ENCODE peak calls at places on chromosomes 12 and 14, in six cellular contexts. Z is GM12878, R is HepG2, G is H1, C is K562, S is GM12891. E is an unnamed sample.

GRCh38 chr12:113955109-113955970 is 10.8 kb downstream of the RBM19 start:
- DNase-seq in Z (no peak), R (peak), G (peak), C (peak), S (no peak), E (no peak)

GRCh38 chr12:94594443-94594825 is 55.9 kb downstream of the TMCC3 start:
- DNase-seq in Z (no peak), R (no peak), G (no peak), C (no peak), S (no peak), E (no peak)

GRCh38 chr12:102571889-102572288 is 91.5 kb upstream of the IGF1 start:
- DNase-seq in Z (no peak), R (no peak), G (no peak), C (no peak), S (no peak), E (no peak)

GRCh38 chr12:64611430-64612286 is 1.4 kb downstream of the RASSF3 start:
- DNase-seq in Z (no peak), R (no peak), G (no peak), C (no peak), S (no peak), E (no peak)

GRCh38 chr12:59193476-59194050 is 273.3 kb upstream of the LRIG3 start:
- DNase-seq in Z (no peak), R (no peak), G (no peak), C (no peak), S (no peak), E (no peak)

GRCh38 chr12:132761032-132761910 is at the start of gene ANKLE2:
- DNase-seq in Z (no peak), R (peak), G (no peak), C (peak), S (peak), E (peak)

GRCh38 chr14:53902307-53902706 is 54.3 kb downstream of the BMP4 start:
- DNase-seq in Z (no peak), R (no peak), G (no peak), C (no peak), S (no peak), E (no peak)

GRCh38 chr12:57149309-57149900 is 2.0 kb upstream of the LRP1-AS start:
- DNase-seq in Z (no peak), R (peak), G (no peak), C (no peak), S (no peak), E (no peak)

GRCh38 chr12:70190252-70191010 is 52.8 kb upstream of the CNOT2 start:
- DNase-seq in Z (no peak), R (no peak), G (no peak), C (no peak), S (no peak), E (no peak)

GRCh38 chr12:42802688-42803279 is 213.2 kb upstream of the PRICKLE1 start:
- DNase-seq in Z (no peak), R (no peak), G (no peak), C (no peak), S (no peak), E (no peak)

GRCh38 chr12:120670667-120671066 is 16.3 kb upstream of the MLEC start:
- DNase-seq in Z (peak), R (no peak), G (no peak), C (no peak), S (no peak), E (no peak)

GRCh38 chr12:66707002-66707697 is 28.3 kb upstream of the GRIP1 start:
- DNase-seq in Z (no peak), R (no peak), G (no peak), C (no peak), S (no peak), E (no peak)

GRCh38 chr12:121325922-121326396 is 26.3 kb downstream of the ANAPC5 start:
- DNase-seq in Z (no peak), R (no peak), G (no peak), C (no peak), S (no peak), E (no peak)

GRCh38 chr12:2323538-2324261 is 270.9 kb downstream of the CACNA1C start:
- DNase-seq in Z (no peak), R (no peak), G (no peak), C (no peak), S (no peak), E (no peak)

GRCh38 chr12:63042646-63043045 is 107.7 kb upstream of the PPM1H start:
- DNase-seq in Z (no peak), R (no peak), G (no peak), C (no peak), S (no peak), E (no peak)

GRCh38 chr14:71472281-71472960 is 459.8 kb upstream of the RGS6 start:
- DNase-seq in Z (no peak), R (no peak), G (no peak), C (no peak), S (peak), E (peak)

GRCh38 chr14:89845346-89845745 is 109.2 kb downstream of the EFCAB11 start:
- DNase-seq in Z (no peak), R (no peak), G (no peak), C (no peak), S (no peak), E (no peak)

GRCh38 chr12:119666226-119666808 is 1.6 kb upstream of the PRKAB1 start:
- DNase-seq in Z (no peak), R (no peak), G (no peak), C (no peak), S (no peak), E (no peak)

GRCh38 chr14:103512701-103513611 is 9.7 kb downstream of the CKB start:
- DNase-seq in Z (no peak), R (no peak), G (no peak), C (no peak), S (no peak), E (no peak)

GRCh38 chr14:96051642-96052540 is 12.7 kb downstream of the C14orf132 start:
- DNase-seq in Z (no peak), R (peak), G (peak), C (peak), S (no peak), E (no peak)

GRCh38 chr12:84508325-84508861 is 404.2 kb downstream of the SLC6A15 start:
- DNase-seq in Z (no peak), R (peak), G (no peak), C (no peak), S (no peak), E (no peak)

GRCh38 chr12:57213763-57214397 is 2.7 kb upstream of the NXPH4 start:
- DNase-seq in Z (no peak), R (no peak), G (no peak), C (no peak), S (no peak), E (no peak)

GRCh38 chr12:55728185-55728931 is 451 bp downstream of the CD63 start:
- DNase-seq in Z (no peak), R (no peak), G (no peak), C (peak), S (no peak), E (no peak)

GRCh38 chr14:59044707-59045106 is 143.8 kb upstream of the DAAM1 start:
- DNase-seq in Z (no peak), R (no peak), G (no peak), C (no peak), S (no peak), E (no peak)

GRCh38 chr12:104652910-104653309 is 196.2 kb downstream of the CHST11 start:
- DNase-seq in Z (no peak), R (no peak), G (no peak), C (no peak), S (no peak), E (no peak)

GRCh38 chr14:31405599-31406251 is 14.6 kb downstream of the HEATR5A start:
- DNase-seq in Z (no peak), R (no peak), G (no peak), C (no peak), S (no peak), E (no peak)

GRCh38 chr12:43294147-43294546 is 257.9 kb downstream of the ADAMTS20 start:
- DNase-seq in Z (no peak), R (no peak), G (no peak), C (no peak), S (no peak), E (no peak)

GRCh38 chr14:93980464-93981201 is 4.3 kb upstream of the ASB2 start:
- DNase-seq in Z (no peak), R (no peak), G (no peak), C (no peak), S (no peak), E (no peak)

GRCh38 chr14:55974046-55974582 is 144.1 kb upstream of the PELI2 start:
- DNase-seq in Z (no peak), R (no peak), G (no peak), C (no peak), S (no peak), E (no peak)

DNA sequence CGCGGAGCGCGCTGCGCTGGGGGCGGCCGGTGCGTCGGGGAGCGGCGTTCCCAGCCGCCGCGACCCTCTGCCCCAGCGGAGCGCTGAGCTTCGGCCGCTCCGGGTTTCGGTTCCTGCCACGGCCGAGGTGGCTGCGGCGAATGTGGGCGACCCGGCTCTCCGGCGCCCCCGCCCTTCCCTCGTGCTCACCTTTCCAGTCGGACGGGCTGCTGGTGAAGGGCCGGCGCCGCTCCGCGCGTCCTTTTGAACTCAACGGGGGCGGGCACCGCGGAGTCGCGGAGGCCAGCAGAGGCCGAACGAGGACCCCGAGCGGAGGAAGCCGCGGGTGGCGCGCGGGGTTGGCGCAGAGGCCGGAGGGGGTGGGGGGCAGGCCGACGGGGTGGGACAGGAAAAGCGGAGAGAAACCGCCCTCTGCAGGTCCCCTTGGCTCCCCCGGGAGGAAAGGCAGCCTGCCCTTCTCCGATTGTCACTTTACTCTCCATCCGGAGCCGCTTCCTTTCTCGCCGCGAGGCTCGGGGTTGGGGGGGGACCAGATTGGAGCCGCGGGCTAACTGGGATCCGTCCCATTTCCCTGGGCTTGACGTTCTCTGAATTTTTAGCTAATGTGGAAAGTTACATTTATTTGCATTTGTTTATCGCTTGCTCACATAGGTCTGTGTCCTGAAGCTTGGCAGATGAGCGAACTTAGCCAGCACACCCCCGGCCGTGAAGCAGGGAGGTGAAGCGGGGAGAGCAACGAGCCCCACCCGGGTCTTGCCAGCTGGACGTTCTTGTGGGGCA is at the start of gene SMAGP:
- DNase-seq in Z (no peak), R (peak), G (peak), C (peak), S (peak), E (peak)
- TF ChIP-seq POLR2A in Z (no peak), R (no peak), G (peak), C (peak), S (no peak), E (no peak)

DNA sequence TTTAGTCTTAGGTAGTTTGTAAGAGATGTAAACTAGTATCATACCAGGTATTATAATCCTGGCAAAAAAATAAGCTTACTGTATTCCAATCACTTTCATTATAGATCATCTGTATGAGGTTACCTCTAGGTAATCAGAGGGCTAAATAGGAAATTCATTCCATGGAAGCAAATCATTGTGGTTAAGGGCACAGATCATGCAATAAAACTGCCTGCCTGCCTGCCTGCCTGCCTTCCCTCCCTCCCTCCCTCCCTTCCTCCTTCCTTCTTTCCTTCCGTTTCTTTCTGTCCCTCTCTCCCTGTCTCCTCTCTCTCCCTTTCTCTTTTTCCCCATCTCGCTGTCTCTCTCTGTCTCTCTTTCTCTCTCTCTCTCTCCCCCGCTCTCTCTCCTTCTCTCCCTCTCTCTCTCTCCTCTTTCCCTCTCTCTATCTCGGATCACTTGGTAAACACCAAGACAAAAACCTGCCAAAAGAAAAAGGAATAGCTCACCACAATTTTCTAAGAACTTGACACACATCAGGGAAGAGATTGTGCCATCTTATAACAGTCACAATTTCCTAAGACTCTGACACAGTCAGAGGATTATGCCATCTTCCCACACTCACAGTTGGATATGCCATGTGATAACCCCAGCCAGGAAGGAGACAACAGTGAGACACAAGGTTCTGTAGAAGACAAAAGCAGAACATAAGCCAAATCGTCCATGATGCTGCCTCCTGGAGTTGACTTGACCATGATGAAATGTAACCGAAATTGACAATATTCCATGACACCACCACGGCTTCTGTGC is 3.0 kb upstream of the CLEC9A start:
- DNase-seq in Z (no peak), R (no peak), G (no peak), C (no peak), S (no peak), E (no peak)
- TF ChIP-seq TAF1 in Z (no peak), R (no peak), G (no peak), C (no peak), S (no peak), E (no peak)

DNA sequence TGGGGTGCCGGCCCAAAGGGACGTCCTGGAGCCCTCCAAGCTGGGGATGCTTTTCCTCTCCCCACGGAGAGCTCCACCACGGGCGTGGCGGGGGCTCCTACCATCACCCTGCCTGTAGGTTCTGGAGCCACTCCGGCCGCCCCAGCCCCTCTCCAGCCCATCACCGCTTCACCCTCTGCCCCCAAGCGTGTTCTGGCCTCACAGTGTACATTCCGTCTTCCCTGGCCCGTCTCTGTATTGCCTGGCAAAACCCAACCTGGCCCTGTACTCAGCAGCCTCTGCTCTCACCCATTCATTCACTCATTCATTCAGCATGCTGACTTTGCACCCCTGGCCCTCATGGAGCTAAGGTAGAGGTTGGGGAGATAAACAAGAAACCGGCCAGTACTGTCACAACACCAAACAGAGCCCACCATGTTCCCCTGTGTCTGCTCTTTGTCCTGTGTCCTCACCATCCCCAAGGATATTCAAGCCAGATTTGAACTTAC is 20.3 kb downstream of the SLC25A29 start:
- DNase-seq in Z (no peak), R (no peak), G (no peak), C (no peak), S (no peak), E (no peak)
- TF ChIP-seq POLR2A in Z (no peak), R (no peak), G (no peak), C (no peak), S (no peak), E (no peak)

GRCh38 chr12:48036818-48037217 is 32.5 kb upstream of the COL2A1 start:
- DNase-seq in Z (no peak), R (no peak), G (no peak), C (peak), S (no peak), E (no peak)
- TF ChIP-seq TAF1 in Z (no peak), R (no peak), G (no peak), C (no peak), S (no peak), E (no peak)

GRCh38 chr14:26738571-26738970 is 140.7 kb upstream of the NOVA1 start:
- DNase-seq in Z (no peak), R (no peak), G (no peak), C (no peak), S (no peak), E (no peak)
- TF ChIP-seq POLR2A in Z (no peak), R (no peak), G (no peak), C (no peak), S (no peak), E (no peak)

GRCh38 chr12:17030338-17030737 is 424.4 kb upstream of the LMO3 start:
- DNase-seq in Z (no peak), R (no peak), G (no peak), C (no peak), S (no peak), E (no peak)

GRCh38 chr12:17028348-17028747 is 422.4 kb upstream of the LMO3 start:
- DNase-seq in Z (no peak), R (no peak), G (no peak), C (no peak), S (no peak), E (no peak)
- TF ChIP-seq TAF1 in Z (no peak), R (no peak), G (no peak), C (no peak), S (no peak), E (no peak)

DNA sequence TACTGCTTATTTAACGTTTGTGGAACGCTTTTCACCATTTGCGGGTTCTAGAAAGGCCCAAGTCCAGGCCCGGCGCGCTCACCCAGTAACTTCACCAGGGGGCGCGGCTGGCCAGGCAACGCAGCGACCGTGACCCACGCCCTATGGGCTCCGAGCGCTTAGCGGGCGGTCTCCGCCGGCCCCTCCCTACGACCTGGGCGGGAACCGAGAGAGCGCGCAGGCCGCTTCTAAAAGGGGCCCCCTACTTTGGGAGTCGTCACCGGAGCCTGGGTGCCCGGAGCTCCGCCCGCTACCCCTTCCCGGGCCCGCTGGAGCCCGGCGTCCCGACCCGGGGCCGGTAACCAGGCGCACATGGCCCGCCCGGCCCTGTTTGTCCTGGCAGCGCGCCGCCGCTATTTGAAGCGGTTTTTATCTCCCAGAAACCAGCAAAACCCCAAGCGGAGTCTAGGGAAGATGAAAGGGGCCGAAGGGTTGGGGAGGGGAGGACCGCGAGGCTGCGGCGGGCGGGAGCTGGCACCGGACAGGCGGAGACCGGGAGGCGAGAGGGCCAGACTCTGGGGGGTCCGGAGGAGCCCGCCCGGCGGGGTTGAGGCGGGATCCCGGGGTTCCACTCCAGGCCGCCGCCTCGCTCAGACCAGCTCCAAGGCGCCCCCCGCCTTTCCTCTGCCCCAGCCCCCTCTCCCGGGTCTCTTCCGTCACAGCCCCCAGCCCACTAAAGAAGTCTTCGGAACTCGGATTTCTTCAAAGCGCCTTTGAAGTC is 3.5 kb upstream of the AAAS start:
- DNase-seq in Z (peak), R (peak), G (peak), C (peak), S (peak), E (peak)
- TF ChIP-seq POLR2A in Z (peak), R (peak), G (no peak), C (peak), S (no peak), E (peak)

GRCh38 chr14:52327374-52328226 is 13.5 kb downstream of the PTGER2 start:
- DNase-seq in Z (no peak), R (no peak), G (no peak), C (no peak), S (no peak), E (no peak)

GRCh38 chr14:52329678-52330376 is 15.7 kb downstream of the PTGER2 start:
- DNase-seq in Z (no peak), R (no peak), G (no peak), C (no peak), S (no peak), E (no peak)

GRCh38 chr14:52325632-52326031 is 11.5 kb downstream of the PTGER2 start:
- DNase-seq in Z (no peak), R (no peak), G (no peak), C (no peak), S (no peak), E (no peak)

GRCh38 chr14:52325126-52325525 is 11.0 kb downstream of the PTGER2 start:
- DNase-seq in Z (peak), R (no peak), G (no peak), C (no peak), S (no peak), E (peak)

GRCh38 chr14:52328286-52328685 is 14.2 kb downstream of the PTGER2 start:
- DNase-seq in Z (no peak), R (no peak), G (no peak), C (no peak), S (no peak), E (no peak)
- TF ChIP-seq TAF1 in Z (no peak), R (no peak), G (no peak), C (no peak), S (no peak), E (no peak)

DNA sequence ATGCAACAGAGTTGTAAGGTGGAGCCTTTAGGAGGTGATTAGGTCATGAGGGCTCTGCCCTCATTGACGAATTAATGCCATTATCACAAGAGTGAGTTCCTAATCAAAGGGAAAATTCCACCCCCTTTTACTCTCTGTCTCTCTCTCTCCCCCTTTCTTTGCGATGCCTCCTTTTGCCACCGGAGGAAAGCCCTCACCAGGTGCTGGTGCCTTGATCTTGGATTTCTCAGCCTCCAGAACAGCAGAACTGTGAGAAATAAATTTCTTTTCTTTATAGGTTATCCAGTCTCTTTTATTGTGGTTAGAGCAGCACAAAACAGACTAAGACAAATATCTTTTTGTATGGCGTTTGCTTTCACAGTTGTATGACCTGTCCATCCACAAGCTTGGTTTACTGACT is 180.0 kb upstream of the ARID2 start:
- DNase-seq in Z (no peak), R (no peak), G (no peak), C (no peak), S (no peak), E (no peak)
- TF ChIP-seq POLR2A in Z (no peak), R (no peak), G (no peak), C (no peak), S (no peak), E (no peak)